ENCODE peak calls at places on chromosomes 5 and 9, in seven cellular contexts. One of them, this sample, is unnamed.

GRCh38 chr5:60339691-60340191 is 360.2 kb downstream of the DEPDC1B start:
- DNase-seq in A549: no peak
- DNase-seq in HCT116: no peak
- DNase-seq in GM12878: no peak
- DNase-seq in H1: no peak
- DNase-seq in HepG2: no peak
- DNase-seq in K562: no peak
- DNase-seq in this sample: no peak

GRCh38 chr9:30065888-30066287 is 2318.6 kb upstream of the ACO1 start:
- DNase-seq in A549: peak; percentile 28
- DNase-seq in HCT116: peak; percentile 3
- DNase-seq in GM12878: no peak
- DNase-seq in H1: no peak
- DNase-seq in HepG2: peak; percentile 6
- DNase-seq in K562: no peak
- DNase-seq in this sample: peak; percentile 44

GRCh38 chr5:56402273-56403223 is 169.4 kb upstream of the ANKRD55 start:
- DNase-seq in A549: no peak
- DNase-seq in HCT116: no peak
- DNase-seq in GM12878: no peak
- DNase-seq in H1: no peak
- DNase-seq in HepG2: no peak
- DNase-seq in K562: no peak
- DNase-seq in this sample: no peak

GRCh38 chr5:31531543-31531887 is 378 bp downstream of the DROSHA start:
- DNase-seq in A549: peak; percentile 9
- DNase-seq in HCT116: no peak
- DNase-seq in GM12878: no peak
- DNase-seq in H1: no peak
- DNase-seq in HepG2: peak; percentile 15
- DNase-seq in K562: peak; percentile 46
- DNase-seq in this sample: peak; percentile 51

GRCh38 chr5:176542135-176542595 is 5.0 kb upstream of the RNF44 start:
- DNase-seq in A549: no peak
- DNase-seq in HCT116: no peak
- DNase-seq in GM12878: no peak
- DNase-seq in H1: no peak
- DNase-seq in HepG2: no peak
- DNase-seq in K562: peak; percentile 61
- DNase-seq in this sample: no peak

GRCh38 chr5:141094481-141095262 is at the start of gene PCDHB2:
- DNase-seq in A549: peak; percentile 86
- DNase-seq in HCT116: no peak
- DNase-seq in GM12878: no peak
- DNase-seq in H1: peak; percentile 75
- DNase-seq in HepG2: peak; percentile 79
- DNase-seq in K562: peak; percentile 15
- DNase-seq in this sample: peak; percentile 61

GRCh38 chr5:33938881-33939280 is 2.7 kb downstream of the RXFP3 start:
- DNase-seq in A549: no peak
- DNase-seq in HCT116: no peak
- DNase-seq in GM12878: no peak
- DNase-seq in H1: no peak
- DNase-seq in HepG2: no peak
- DNase-seq in K562: no peak
- DNase-seq in this sample: no peak

GRCh38 chr9:77819672-77820071 is 171.6 kb upstream of the GNA14 start:
- DNase-seq in A549: peak; percentile 29
- DNase-seq in HCT116: no peak
- DNase-seq in GM12878: no peak
- DNase-seq in H1: no peak
- DNase-seq in HepG2: no peak
- DNase-seq in K562: no peak
- DNase-seq in this sample: peak; percentile 41

GRCh38 chr9:129597355-129598088 is 23.4 kb downstream of the C9orf50 start:
- DNase-seq in A549: peak; percentile 78
- DNase-seq in HCT116: peak; percentile 86
- DNase-seq in GM12878: no peak
- DNase-seq in H1: no peak
- DNase-seq in HepG2: peak; percentile 93
- DNase-seq in K562: no peak
- DNase-seq in this sample: no peak

GRCh38 chr9:111036946-111037743 is 1.1 kb downstream of the LPAR1 start:
- DNase-seq in A549: peak; percentile 23
- DNase-seq in HCT116: peak; percentile 7
- DNase-seq in GM12878: no peak
- DNase-seq in H1: no peak
- DNase-seq in HepG2: no peak
- DNase-seq in K562: no peak
- DNase-seq in this sample: no peak

GRCh38 chr5:134267366-134268018 is 41.6 kb upstream of the PPP2CA start:
- DNase-seq in A549: peak; percentile 40
- DNase-seq in HCT116: no peak
- DNase-seq in GM12878: no peak
- DNase-seq in H1: no peak
- DNase-seq in HepG2: no peak
- DNase-seq in K562: no peak
- DNase-seq in this sample: no peak

GRCh38 chr5:144547098-144547499 is 376.4 kb downstream of the KCTD16 start:
- DNase-seq in A549: no peak
- DNase-seq in HCT116: no peak
- DNase-seq in GM12878: no peak
- DNase-seq in H1: no peak
- DNase-seq in HepG2: no peak
- DNase-seq in K562: no peak
- DNase-seq in this sample: no peak

GRCh38 chr9:127187231-127187956 is 65.0 kb upstream of the ANGPTL2 start:
- DNase-seq in A549: peak; percentile 55
- DNase-seq in HCT116: peak; percentile 48
- DNase-seq in GM12878: no peak
- DNase-seq in H1: no peak
- DNase-seq in HepG2: peak; percentile 69
- DNase-seq in K562: peak; percentile 62
- DNase-seq in this sample: no peak

GRCh38 chr9:107749787-107750444 is 260.3 kb upstream of the KLF4 start:
- DNase-seq in A549: peak; percentile 80
- DNase-seq in HCT116: peak; percentile 85
- DNase-seq in GM12878: no peak
- DNase-seq in H1: no peak
- DNase-seq in HepG2: peak; percentile 5
- DNase-seq in K562: peak; percentile 32
- DNase-seq in this sample: peak; percentile 65

GRCh38 chr5:177542816-177543472 is 11.4 kb downstream of the FAM193B start:
- DNase-seq in A549: no peak
- DNase-seq in HCT116: no peak
- DNase-seq in GM12878: no peak
- DNase-seq in H1: no peak
- DNase-seq in HepG2: no peak
- DNase-seq in K562: no peak
- DNase-seq in this sample: no peak

GRCh38 chr5:133644000-133644865 is 31.9 kb upstream of the FSTL4 start:
- DNase-seq in A549: no peak
- DNase-seq in HCT116: no peak
- DNase-seq in GM12878: no peak
- DNase-seq in H1: no peak
- DNase-seq in HepG2: no peak
- DNase-seq in K562: no peak
- DNase-seq in this sample: no peak

GRCh38 chr5:141734501-141735231 is 52.6 kb upstream of the ARAP3 start:
- DNase-seq in A549: peak; percentile 36
- DNase-seq in HCT116: no peak
- DNase-seq in GM12878: no peak
- DNase-seq in H1: no peak
- DNase-seq in HepG2: no peak
- DNase-seq in K562: peak; percentile 55
- DNase-seq in this sample: peak; percentile 50

GRCh38 chr5:6868170-6868569 is 154.9 kb downstream of the TENT4A start:
- DNase-seq in A549: no peak
- DNase-seq in HCT116: no peak
- DNase-seq in GM12878: no peak
- DNase-seq in H1: no peak
- DNase-seq in HepG2: no peak
- DNase-seq in K562: no peak
- DNase-seq in this sample: no peak

GRCh38 chr9:137710751-137711150 is 91.9 kb downstream of the EHMT1 start:
- DNase-seq in A549: no peak
- DNase-seq in HCT116: no peak
- DNase-seq in GM12878: no peak
- DNase-seq in H1: no peak
- DNase-seq in HepG2: no peak
- DNase-seq in K562: no peak
- DNase-seq in this sample: no peak

DNA sequence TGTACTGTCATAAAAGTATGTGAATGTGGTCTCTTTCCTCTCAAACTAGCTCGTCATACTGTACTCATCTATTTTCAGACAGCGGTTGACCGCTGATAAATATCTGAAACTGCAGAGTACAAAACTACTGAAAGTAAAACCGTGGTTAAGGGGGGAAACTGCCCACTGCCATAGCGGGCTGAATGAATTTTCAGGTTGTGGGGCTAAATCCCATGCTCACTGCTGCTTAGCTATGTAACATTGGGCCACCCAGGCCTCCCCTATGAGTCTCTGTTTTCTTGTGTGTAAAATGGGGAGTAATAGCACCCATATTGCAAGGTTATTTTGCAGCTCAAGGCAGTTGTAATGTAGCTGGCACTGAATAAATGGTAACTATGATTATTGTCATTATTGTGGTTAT is 82.3 kb downstream of the MSX2 start:
- DNase-seq in A549: no peak
- DNase-seq in HCT116: no peak
- DNase-seq in GM12878: no peak
- DNase-seq in H1: no peak
- DNase-seq in HepG2: no peak
- DNase-seq in K562: no peak
- DNase-seq in this sample: no peak
- TF ChIP-seq MAX in A549: no peak
- TF ChIP-seq MAX in HCT116: no peak
- TF ChIP-seq MAX in GM12878: no peak
- TF ChIP-seq MAX in H1: no peak
- TF ChIP-seq MAX in HepG2: no peak
- TF ChIP-seq MAX in K562: no peak
- TF ChIP-seq MAX in this sample: no peak

GRCh38 chr9:37408933-37409710 is 13.4 kb upstream of the GRHPR start:
- DNase-seq in A549: no peak
- DNase-seq in HCT116: no peak
- DNase-seq in GM12878: peak; percentile 100
- DNase-seq in H1: no peak
- DNase-seq in HepG2: no peak
- DNase-seq in K562: peak; percentile 71
- DNase-seq in this sample: no peak

GRCh38 chr9:37405764-37406380 is 16.6 kb upstream of the GRHPR start:
- DNase-seq in A549: no peak
- DNase-seq in HCT116: no peak
- DNase-seq in GM12878: no peak
- DNase-seq in H1: no peak
- DNase-seq in HepG2: no peak
- DNase-seq in K562: no peak
- DNase-seq in this sample: no peak

GRCh38 chr9:37405350-37405749 is 17.1 kb upstream of the GRHPR start:
- DNase-seq in A549: no peak
- DNase-seq in HCT116: no peak
- DNase-seq in GM12878: no peak
- DNase-seq in H1: no peak
- DNase-seq in HepG2: no peak
- DNase-seq in K562: no peak
- DNase-seq in this sample: no peak

GRCh38 chr9:37406603-37407401 is 15.7 kb upstream of the GRHPR start:
- DNase-seq in A549: no peak
- DNase-seq in HCT116: no peak
- DNase-seq in GM12878: no peak
- DNase-seq in H1: no peak
- DNase-seq in HepG2: no peak
- DNase-seq in K562: no peak
- DNase-seq in this sample: no peak

DNA sequence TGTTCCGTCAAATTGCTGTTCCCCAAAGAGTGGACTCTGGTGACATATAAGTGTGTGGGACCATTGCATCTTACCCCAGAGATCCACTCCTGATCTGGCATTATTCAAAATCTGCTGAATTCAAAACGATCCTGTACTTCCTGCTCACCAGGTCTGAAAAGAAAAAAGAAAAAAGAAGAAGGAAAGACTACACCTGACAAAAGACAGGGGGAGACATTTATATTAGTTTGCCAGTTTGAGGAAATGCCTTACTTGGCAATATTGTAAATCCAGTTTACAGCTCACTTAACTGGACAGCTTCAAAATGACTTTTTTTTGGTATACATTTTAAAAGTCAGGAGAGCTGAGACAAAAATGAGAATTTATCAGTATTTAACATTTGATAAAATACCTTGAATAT is 15.0 kb upstream of the GRHPR start:
- DNase-seq in A549: peak; percentile 42
- DNase-seq in HCT116: no peak
- DNase-seq in GM12878: no peak
- DNase-seq in H1: no peak
- DNase-seq in HepG2: peak; percentile 22
- DNase-seq in K562: no peak
- DNase-seq in this sample: no peak
- TF ChIP-seq CTCF in A549: peak; percentile 29
- TF ChIP-seq CTCF in HCT116: peak; percentile 58
- TF ChIP-seq CTCF in GM12878: peak; percentile 44
- TF ChIP-seq CTCF in H1: no peak
- TF ChIP-seq CTCF in HepG2: peak; percentile 14
- TF ChIP-seq CTCF in K562: peak; percentile 39
- TF ChIP-seq CTCF in this sample: no peak

GRCh38 chr9:92666912-92667532 is 2.9 kb downstream of the IPPK start:
- DNase-seq in A549: no peak
- DNase-seq in HCT116: no peak
- DNase-seq in GM12878: no peak
- DNase-seq in H1: no peak
- DNase-seq in HepG2: no peak
- DNase-seq in K562: no peak
- DNase-seq in this sample: no peak

GRCh38 chr9:92671323-92671722 is 1.4 kb upstream of the IPPK start:
- DNase-seq in A549: peak; percentile 74
- DNase-seq in HCT116: peak; percentile 82
- DNase-seq in GM12878: no peak
- DNase-seq in H1: no peak
- DNase-seq in HepG2: peak; percentile 47
- DNase-seq in K562: peak; percentile 15
- DNase-seq in this sample: peak; percentile 16

GRCh38 chr9:92669527-92669889 is 423 bp downstream of the IPPK start:
- DNase-seq in A549: no peak
- DNase-seq in HCT116: no peak
- DNase-seq in GM12878: no peak
- DNase-seq in H1: no peak
- DNase-seq in HepG2: no peak
- DNase-seq in K562: peak; percentile 56
- DNase-seq in this sample: peak; percentile 50

GRCh38 chr9:92669890-92670708 is at the start of gene IPPK:
- DNase-seq in A549: peak; percentile 98
- DNase-seq in HCT116: peak; percentile 98
- DNase-seq in GM12878: peak; percentile 91
- DNase-seq in H1: peak; percentile 96
- DNase-seq in HepG2: peak; percentile 96
- DNase-seq in K562: peak; percentile 97
- DNase-seq in this sample: peak; percentile 99

GRCh38 chr9:92668746-92669526 is 995 bp downstream of the IPPK start:
- DNase-seq in A549: peak; percentile 50
- DNase-seq in HCT116: no peak
- DNase-seq in GM12878: no peak
- DNase-seq in H1: no peak
- DNase-seq in HepG2: peak; percentile 43
- DNase-seq in K562: peak; percentile 64
- DNase-seq in this sample: peak; percentile 41
- TF ChIP-seq POLR2A in A549: no peak
- TF ChIP-seq POLR2A in HCT116: no peak
- TF ChIP-seq POLR2A in GM12878: no peak
- TF ChIP-seq POLR2A in H1: no peak
- TF ChIP-seq POLR2A in HepG2: peak; percentile 79
- TF ChIP-seq POLR2A in K562: peak; percentile 58
- TF ChIP-seq POLR2A in this sample: no peak

GRCh38 chr5:106258591-106259125 is 1412.1 kb downstream of the EFNA5 start:
- DNase-seq in A549: peak; percentile 54
- DNase-seq in HCT116: peak; percentile 16
- DNase-seq in GM12878: no peak
- DNase-seq in H1: no peak
- DNase-seq in HepG2: no peak
- DNase-seq in K562: no peak
- DNase-seq in this sample: no peak
- TF ChIP-seq MAX in A549: no peak
- TF ChIP-seq MAX in HCT116: no peak
- TF ChIP-seq MAX in GM12878: no peak
- TF ChIP-seq MAX in H1: no peak
- TF ChIP-seq MAX in HepG2: no peak
- TF ChIP-seq MAX in K562: no peak
- TF ChIP-seq MAX in this sample: no peak

This sample was measured in NB4.